ENCODE peak calls at places on chromosome 2, in eight cellular contexts. A is fibroblast of mammary gland; P is SHP77; U is NCI-H1092; S is CD8-positive, alpha-beta memory T cell; G is anterior cingulate cortex; D is cardiac fibroblast; H is stimulated activated CD4-positive, alpha-beta T cell treated with anti-CD3 and anti-CD28 coated beads, Interleukin-2, amount 100 ng/mL, for 24 hours. B is an unnamed sample.

GRCh38 chr2:25420820-25421237 is 79.1 kb upstream of the DNMT3A start:
- DNase-seq in A (no peak), P (no peak), U (no peak), S (no peak), G (no peak), D (no peak), H (no peak), B (no peak)

GRCh38 chr2:241771286-241772062 is 5.1 kb upstream of the GAL3ST2 start:
- DNase-seq in A (peak), P (no peak), U (no peak), S (no peak), G (no peak), D (peak), H (no peak), B (no peak)

GRCh38 chr2:130818809-130819208 is 17.9 kb upstream of the ARHGEF4 start:
- DNase-seq in A (no peak), P (no peak), U (no peak), S (no peak), G (no peak), D (no peak), H (no peak), B (no peak)

GRCh38 chr2:55038428-55038827 is 11.8 kb downstream of the RTN4 start:
- DNase-seq in A (no peak), P (no peak), U (no peak), S (no peak), G (no peak), D (no peak), H (no peak), B (no peak)

GRCh38 chr2:63977904-63978303 is 41.3 kb downstream of the VPS54 start:
- DNase-seq in A (no peak), P (no peak), U (no peak), S (no peak), G (no peak), D (no peak), H (peak), B (no peak)

GRCh38 chr2:158142568-158143332 is 41.1 kb downstream of the UPP2 start:
- DNase-seq in A (no peak), P (no peak), U (no peak), S (no peak), G (no peak), D (peak), H (no peak), B (no peak)

GRCh38 chr2:167787021-167787420 is 460.4 kb downstream of the STK39 start:
- DNase-seq in A (no peak), P (no peak), U (no peak), S (no peak), G (no peak), D (no peak), H (no peak), B (no peak)

GRCh38 chr2:202377308-202377736 is 1.2 kb downstream of the BMPR2 start:
- DNase-seq in A (peak), P (peak), U (no peak), S (no peak), G (peak), D (peak), H (peak), B (no peak)

GRCh38 chr2:237486819-237487448 is at the start of gene MLPH:
- DNase-seq in A (peak), P (peak), U (no peak), S (no peak), G (no peak), D (peak), H (no peak), B (no peak)

GRCh38 chr2:152890746-152891145 is 172.3 kb downstream of the ARL6IP6 start:
- DNase-seq in A (no peak), P (no peak), U (no peak), S (no peak), G (no peak), D (no peak), H (no peak), B (no peak)

GRCh38 chr2:135742307-135742838 is 718 bp downstream of the UBXN4 start:
- DNase-seq in A (peak), P (peak), U (peak), S (peak), G (no peak), D (peak), H (peak), B (peak)

GRCh38 chr2:19989342-19989680 is 594 bp downstream of the WDR35 start:
- DNase-seq in A (no peak), P (no peak), U (no peak), S (no peak), G (no peak), D (no peak), H (no peak), B (no peak)

GRCh38 chr2:27086090-27086721 is 366 bp upstream of the KHK start:
- DNase-seq in A (peak), P (peak), U (peak), S (peak), G (peak), D (peak), H (peak), B (peak)

GRCh38 chr2:18187214-18187613 is 308.7 kb downstream of the KCNS3 start:
- DNase-seq in A (no peak), P (no peak), U (no peak), S (no peak), G (no peak), D (no peak), H (no peak), B (no peak)

GRCh38 chr2:201358684-201359083 is 1.5 kb upstream of the FLACC1 start:
- DNase-seq in A (peak), P (no peak), U (no peak), S (no peak), G (no peak), D (peak), H (peak), B (no peak)

GRCh38 chr2:222033541-222033940 is 265.3 kb downstream of the PAX3 start:
- DNase-seq in A (peak), P (no peak), U (no peak), S (no peak), G (no peak), D (no peak), H (no peak), B (no peak)

GRCh38 chr2:69549421-69549820 is 94.1 kb downstream of the AAK1 start:
- DNase-seq in A (peak), P (no peak), U (no peak), S (no peak), G (no peak), D (peak), H (no peak), B (no peak)

GRCh38 chr2:15563227-15564100 is 2.3 kb upstream of the NBAS start:
- DNase-seq in A (no peak), P (no peak), U (no peak), S (no peak), G (no peak), D (no peak), H (no peak), B (no peak)